ENCODE peak calls at places on chromosomes 7 and 10, in five cellular contexts. One of them, this sample, is unnamed.

GRCh38 chr10:10923029-10923668 is 94.5 kb upstream of the CELF2 start:
- DNase-seq in pancreas: no peak
- DNase-seq in heart right ventricle: no peak
- DNase-seq in OCI-LY7: no peak
- DNase-seq in AG04450: no peak
- DNase-seq in this sample: no peak

GRCh38 chr10:76303682-76304316 is 872.4 kb downstream of the LRMDA start:
- DNase-seq in pancreas: peak; percentile 44
- DNase-seq in heart right ventricle: peak; percentile 59
- DNase-seq in OCI-LY7: peak; percentile 22
- DNase-seq in AG04450: peak; percentile 21
- DNase-seq in this sample: no peak

GRCh38 chr10:23994459-23995046 is 214.4 kb upstream of the KIAA1217 start:
- DNase-seq in pancreas: peak; percentile 54
- DNase-seq in heart right ventricle: peak; percentile 24
- DNase-seq in OCI-LY7: peak; percentile 34
- DNase-seq in AG04450: peak; percentile 7
- DNase-seq in this sample: no peak

GRCh38 chr10:30436688-30437038 is 2.7 kb downstream of the MAP3K8 start:
- DNase-seq in pancreas: no peak
- DNase-seq in heart right ventricle: no peak
- DNase-seq in OCI-LY7: no peak
- DNase-seq in AG04450: no peak
- DNase-seq in this sample: no peak

GRCh38 chr7:11448319-11448718 is 383.7 kb downstream of the THSD7A start:
- DNase-seq in pancreas: no peak
- DNase-seq in heart right ventricle: no peak
- DNase-seq in OCI-LY7: no peak
- DNase-seq in AG04450: no peak
- DNase-seq in this sample: no peak

GRCh38 chr7:6259257-6259656 is 13.2 kb downstream of the CYTH3 start:
- DNase-seq in pancreas: no peak
- DNase-seq in heart right ventricle: no peak
- DNase-seq in OCI-LY7: no peak
- DNase-seq in AG04450: no peak
- DNase-seq in this sample: no peak

GRCh38 chr10:22891797-22892196 is 36.1 kb upstream of the ARMC3 start:
- DNase-seq in pancreas: no peak
- DNase-seq in heart right ventricle: no peak
- DNase-seq in OCI-LY7: no peak
- DNase-seq in AG04450: no peak
- DNase-seq in this sample: no peak

GRCh38 chr7:120993575-120994191 is 5.2 kb downstream of the CPED1 start:
- DNase-seq in pancreas: no peak
- DNase-seq in heart right ventricle: no peak
- DNase-seq in OCI-LY7: no peak
- DNase-seq in AG04450: no peak
- DNase-seq in this sample: no peak

GRCh38 chr10:3186365-3186764 is 13.8 kb upstream of the PITRM1 start:
- DNase-seq in pancreas: no peak
- DNase-seq in heart right ventricle: no peak
- DNase-seq in OCI-LY7: no peak
- DNase-seq in AG04450: no peak
- DNase-seq in this sample: peak; percentile 22

GRCh38 chr7:104160375-104160774 is 47.4 kb downstream of the ORC5 start:
- DNase-seq in pancreas: no peak
- DNase-seq in heart right ventricle: no peak
- DNase-seq in OCI-LY7: peak; percentile 13
- DNase-seq in AG04450: no peak
- DNase-seq in this sample: no peak
- TF ChIP-seq CTCF in pancreas: no peak
- TF ChIP-seq CTCF in heart right ventricle: peak; percentile 40
- TF ChIP-seq CTCF in OCI-LY7: peak; percentile 79
- TF ChIP-seq CTCF in AG04450: peak; percentile 43
- TF ChIP-seq CTCF in this sample: peak; percentile 43

GRCh38 chr7:44136731-44137130 is 4.4 kb downstream of the MYL7 start:
- DNase-seq in pancreas: peak; percentile 1
- DNase-seq in heart right ventricle: no peak
- DNase-seq in OCI-LY7: no peak
- DNase-seq in AG04450: no peak
- DNase-seq in this sample: no peak
- H3K27ac ChIP-seq in pancreas: no peak overlapping the region
- H3K27ac ChIP-seq in heart right ventricle: no peak overlapping the region
- H3K27ac ChIP-seq in OCI-LY7: no peak overlapping the region
- H3K27ac ChIP-seq in AG04450: no peak overlapping the region
- H3K27ac ChIP-seq in this sample: no peak overlapping the region

DNA sequence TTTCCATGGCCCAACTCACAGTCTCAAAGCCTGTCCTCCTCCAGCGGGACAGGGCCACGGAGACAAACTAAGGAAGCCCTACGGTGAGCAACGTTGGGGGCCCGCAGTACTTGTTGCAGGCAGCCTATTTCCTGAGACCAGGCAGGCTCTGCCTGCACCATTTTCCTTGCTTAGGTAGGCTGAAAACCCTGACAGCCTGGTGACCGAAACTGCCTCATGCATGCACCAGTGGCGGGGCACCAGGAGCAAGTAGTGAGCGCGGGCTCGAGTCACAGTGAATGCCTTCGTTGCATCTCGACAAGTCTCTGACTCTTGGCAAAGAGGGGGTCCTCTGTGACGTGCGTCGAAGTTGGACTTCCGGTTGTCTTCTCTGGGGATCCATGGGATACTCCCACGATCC is 23.3 kb upstream of the ZNF273 start:
- DNase-seq in pancreas: no peak
- DNase-seq in heart right ventricle: no peak
- DNase-seq in OCI-LY7: no peak
- DNase-seq in AG04450: no peak
- DNase-seq in this sample: no peak
- H3K9me3 ChIP-seq in pancreas: no peaks in the 10 kb centered on the region
- H3K9me3 ChIP-seq in heart right ventricle: no peaks in the 10 kb centered on the region
- H3K9me3 ChIP-seq in OCI-LY7: no peaks in the 10 kb centered on the region
- H3K9me3 ChIP-seq in AG04450: peaks cover 85% of the 10 kb centered on the region
- H3K9me3 ChIP-seq in this sample: no peaks in the 10 kb centered on the region

GRCh38 chr10:127472976-127473375 is 76.1 kb upstream of the NPS start:
- DNase-seq in pancreas: no peak
- DNase-seq in heart right ventricle: no peak
- DNase-seq in OCI-LY7: no peak
- DNase-seq in AG04450: no peak
- DNase-seq in this sample: no peak

GRCh38 chr10:127468632-127469031 is 80.5 kb upstream of the NPS start:
- DNase-seq in pancreas: no peak
- DNase-seq in heart right ventricle: no peak
- DNase-seq in OCI-LY7: no peak
- DNase-seq in AG04450: no peak
- DNase-seq in this sample: no peak

GRCh38 chr10:127470911-127471310 is 78.2 kb upstream of the NPS start:
- DNase-seq in pancreas: no peak
- DNase-seq in heart right ventricle: no peak
- DNase-seq in OCI-LY7: no peak
- DNase-seq in AG04450: no peak
- DNase-seq in this sample: no peak

GRCh38 chr10:127474501-127474900 is 74.6 kb upstream of the NPS start:
- DNase-seq in pancreas: no peak
- DNase-seq in heart right ventricle: no peak
- DNase-seq in OCI-LY7: no peak
- DNase-seq in AG04450: no peak
- DNase-seq in this sample: no peak
- TF ChIP-seq CTCF in pancreas: no peak
- TF ChIP-seq CTCF in heart right ventricle: no peak
- TF ChIP-seq CTCF in OCI-LY7: no peak
- TF ChIP-seq CTCF in AG04450: no peak
- TF ChIP-seq CTCF in this sample: no peak

GRCh38 chr7:118626739-118627138 is 402.2 kb downstream of the ANKRD7 start:
- DNase-seq in pancreas: no peak
- DNase-seq in heart right ventricle: no peak
- DNase-seq in OCI-LY7: peak; percentile 1
- DNase-seq in AG04450: no peak
- DNase-seq in this sample: no peak
- H3K27ac ChIP-seq in pancreas: no peak overlapping the region
- H3K27ac ChIP-seq in heart right ventricle: no peak overlapping the region
- H3K27ac ChIP-seq in OCI-LY7: no peak overlapping the region
- H3K27ac ChIP-seq in AG04450: no peak overlapping the region
- H3K27ac ChIP-seq in this sample: no peak overlapping the region

GRCh38 chr10:82213784-82214183 is 338.8 kb downstream of the NRG3 start:
- DNase-seq in pancreas: no peak
- DNase-seq in heart right ventricle: no peak
- DNase-seq in OCI-LY7: peak; percentile 13
- DNase-seq in AG04450: no peak
- DNase-seq in this sample: no peak
- H3K9me3 ChIP-seq in pancreas: no peaks in the 10 kb centered on the region
- H3K9me3 ChIP-seq in heart right ventricle: no peaks in the 10 kb centered on the region
- H3K9me3 ChIP-seq in OCI-LY7: no peaks in the 10 kb centered on the region
- H3K9me3 ChIP-seq in AG04450: no peaks in the 10 kb centered on the region
- H3K9me3 ChIP-seq in this sample: no peaks in the 10 kb centered on the region

This sample was measured in CD4-positive, alpha-beta T cell.